ENCODE peak calls at places on chromosome 11, in seven cellular contexts. D is A549, G is ovary, I is gastrocnemius medialis, M is suprapubic skin, E is dorsolateral prefrontal cortex, P is Peyer's patch. F is an unnamed sample.

GRCh38 chr11:13366266-13367026 is 88.9 kb downstream of the BMAL1 start:
- DNase-seq in D (no peak), G (no peak), I (no peak), M (peak), E (peak), P (no peak), F (no peak)

GRCh38 chr11:16226245-16226644 is 130.1 kb downstream of the SOX6 start:
- DNase-seq in D (peak), G (peak), I (peak), M (no peak), E (no peak), P (no peak), F (no peak)

GRCh38 chr11:66845876-66846212 is 2.6 kb downstream of the RCE1 start:
- DNase-seq in D (no peak), G (peak), I (no peak), M (peak), E (no peak), P (no peak), F (no peak)

GRCh38 chr11:103079833-103080232 is 12.1 kb downstream of the DCUN1D5 start:
- DNase-seq in D (no peak), G (no peak), I (no peak), M (no peak), E (no peak), P (no peak), F (no peak)

GRCh38 chr11:62726156-62727006 is 876 bp downstream of the HNRNPUL2 start:
- DNase-seq in D (no peak), G (no peak), I (no peak), M (no peak), E (no peak), P (no peak), F (no peak)

GRCh38 chr11:86990079-86990478 is 34.9 kb upstream of the FZD4 start:
- DNase-seq in D (no peak), G (no peak), I (no peak), M (no peak), E (no peak), P (no peak), F (no peak)

GRCh38 chr11:131909426-131910200 is 539.2 kb downstream of the NTM start:
- DNase-seq in D (no peak), G (no peak), I (no peak), M (no peak), E (no peak), P (no peak), F (no peak)

GRCh38 chr11:10906521-10906920 is 48.7 kb upstream of the ZBED5 start:
- DNase-seq in D (peak), G (no peak), I (no peak), M (no peak), E (no peak), P (no peak), F (no peak)

GRCh38 chr11:19769820-19770219 is 57.2 kb downstream of the NAV2 start:
- DNase-seq in D (no peak), G (no peak), I (no peak), M (no peak), E (no peak), P (no peak), F (no peak)

GRCh38 chr11:108115495-108116140 is 5.7 kb upstream of the ACAT1 start:
- DNase-seq in D (peak), G (peak), I (peak), M (peak), E (peak), P (peak), F (peak)

GRCh38 chr11:108125126-108125525 is 3.8 kb downstream of the ACAT1 start:
- DNase-seq in D (no peak), G (no peak), I (no peak), M (no peak), E (no peak), P (no peak), F (no peak)

GRCh38 chr11:108117746-108118371 is 3.5 kb upstream of the ACAT1 start:
- DNase-seq in D (peak), G (no peak), I (no peak), M (no peak), E (no peak), P (no peak), F (no peak)

GRCh38 chr11:108122166-108122628 is 830 bp downstream of the ACAT1 start:
- DNase-seq in D (peak), G (no peak), I (peak), M (peak), E (no peak), P (no peak), F (no peak)

GRCh38 chr11:108121274-108122155 is at the start of gene ACAT1:
- DNase-seq in D (peak), G (peak), I (peak), M (peak), E (peak), P (peak), F (peak)
- TF ChIP-seq CTCF in D (no peak), G (peak), I (peak), M (peak), E (peak), P (peak), F (peak)

GRCh38 chr11:73152086-73152853 is 10.2 kb upstream of the FCHSD2 start:
- DNase-seq in D (no peak), G (no peak), I (no peak), M (no peak), E (no peak), P (peak), F (no peak)
- H3K27ac ChIP-seq in D (no peak), G (no peak), I (peak), M (no peak), E (no peak), P (peak), F (no peak)

GRCh38 chr11:438101-438844 is 3.5 kb downstream of the ANO9 start:
- DNase-seq in D (no peak), G (no peak), I (no peak), M (no peak), E (no peak), P (no peak), F (no peak)
- TF ChIP-seq CTCF in D (no peak), G (no peak), I (no peak), M (no peak), E (no peak), P (no peak), F (no peak)

DNA sequence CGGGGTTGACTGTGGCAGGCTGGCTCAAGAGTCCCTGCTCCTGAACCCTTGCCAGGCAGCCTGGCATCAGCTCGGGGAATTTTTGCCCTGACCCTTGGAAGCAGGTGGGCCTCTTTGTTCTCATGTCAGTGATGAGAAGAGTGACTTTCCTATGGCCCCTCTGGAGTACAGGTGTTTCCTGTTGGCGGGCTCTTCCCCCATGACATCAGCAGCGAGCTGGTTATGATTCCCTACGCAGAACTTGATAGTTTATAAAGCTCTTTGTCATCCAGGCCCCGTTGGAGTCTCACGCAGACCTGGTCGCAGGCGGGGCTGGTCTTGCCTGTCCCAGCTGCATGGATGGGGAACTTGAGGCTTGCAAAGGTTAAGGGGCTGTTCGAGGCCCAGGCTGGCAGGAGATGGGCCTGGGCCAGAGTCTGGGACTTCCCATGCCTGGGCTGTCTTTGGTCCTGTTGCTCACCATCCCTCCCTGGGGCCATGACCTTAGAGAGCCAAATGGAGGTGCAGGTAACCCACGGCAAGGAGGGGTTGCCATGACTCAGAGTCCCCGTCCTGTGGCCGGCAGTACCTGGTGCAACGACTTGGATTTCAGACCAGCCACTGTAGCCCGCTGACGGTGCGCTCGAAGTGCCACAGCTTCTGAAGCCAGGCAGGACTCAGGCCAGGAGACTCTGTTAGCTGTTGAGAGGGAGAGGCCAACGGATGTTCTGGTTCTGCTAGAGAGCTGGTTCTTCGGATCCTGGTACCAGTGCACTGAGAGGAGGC is 45.9 kb upstream of the PPP6R3 start:
- DNase-seq in D (no peak), G (peak), I (no peak), M (no peak), E (no peak), P (no peak), F (no peak)
- H3K27ac ChIP-seq in D (no peak), G (no peak), I (no peak), M (no peak), E (no peak), P (no peak), F (no peak)

GRCh38 chr11:76551400-76551799 is 106.6 kb downstream of the EMSY start:
- DNase-seq in D (no peak), G (no peak), I (no peak), M (no peak), E (no peak), P (no peak), F (no peak)
- TF ChIP-seq CTCF in D (peak), G (no peak), I (no peak), M (no peak), E (peak), P (peak), F (peak)

DNA sequence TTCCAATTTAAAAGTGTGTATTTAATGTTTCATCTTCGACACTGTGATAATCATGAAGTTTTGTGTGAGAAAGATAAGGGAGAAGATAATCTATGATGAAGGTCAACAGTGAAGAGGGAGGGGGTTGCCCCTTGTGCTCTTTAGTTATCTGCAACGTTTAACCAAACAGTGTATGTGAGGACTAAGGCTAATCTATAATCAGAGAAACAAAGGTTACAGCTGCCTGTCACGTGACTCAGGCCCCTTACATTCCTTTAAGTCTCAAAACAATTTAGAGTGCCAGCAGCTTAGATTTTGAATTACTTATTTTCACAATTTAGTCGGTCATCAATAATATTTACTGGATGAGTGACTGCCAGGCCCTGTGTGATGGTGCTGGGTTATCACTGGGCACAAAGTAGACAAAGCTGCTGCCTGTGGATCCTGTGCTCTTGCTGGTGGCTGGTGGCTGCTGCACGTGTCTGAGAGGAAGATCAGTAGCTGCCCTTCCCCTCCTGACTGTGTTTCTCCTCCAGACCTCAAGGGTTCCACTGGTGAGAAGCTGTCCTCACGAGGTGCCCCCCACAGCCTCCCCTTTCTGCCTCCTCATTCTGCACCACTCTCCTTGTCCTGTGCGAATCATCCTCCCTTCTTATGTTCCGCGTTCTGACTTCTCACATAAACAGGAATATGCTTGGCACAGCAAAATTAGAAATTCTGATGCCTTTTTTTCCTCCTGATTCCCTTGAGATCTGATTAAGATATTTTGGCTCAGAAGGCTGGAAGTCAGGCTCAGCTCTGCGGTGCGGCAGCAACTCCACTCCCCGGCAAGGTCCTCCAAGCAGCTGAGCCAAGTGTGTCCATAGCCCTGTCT is 331.1 kb upstream of the B3GAT1 start:
- DNase-seq in D (no peak), G (no peak), I (no peak), M (no peak), E (no peak), P (no peak), F (no peak)
- H3K27ac ChIP-seq in D (no peak), G (no peak), I (no peak), M (no peak), E (no peak), P (no peak), F (no peak)

GRCh38 chr11:118068206-118068944 is 8.5 kb upstream of the TMPRSS4 start:
- DNase-seq in D (no peak), G (no peak), I (no peak), M (no peak), E (no peak), P (no peak), F (no peak)
- TF ChIP-seq CTCF in D (no peak), G (no peak), I (no peak), M (no peak), E (no peak), P (no peak), F (no peak)

GRCh38 chr11:68673991-68674390 is 10.4 kb upstream of the GAL start:
- DNase-seq in D (no peak), G (no peak), I (no peak), M (no peak), E (no peak), P (no peak), F (no peak)

GRCh38 chr11:68669301-68670090 is 14.8 kb upstream of the GAL start:
- DNase-seq in D (no peak), G (no peak), I (no peak), M (no peak), E (no peak), P (no peak), F (no peak)

GRCh38 chr11:68674461-68674860 is 9.9 kb upstream of the GAL start:
- DNase-seq in D (no peak), G (no peak), I (no peak), M (no peak), E (no peak), P (no peak), F (no peak)

GRCh38 chr11:68670208-68670992 is 13.9 kb upstream of the GAL start:
- DNase-seq in D (no peak), G (no peak), I (no peak), M (no peak), E (no peak), P (no peak), F (no peak)

DNA sequence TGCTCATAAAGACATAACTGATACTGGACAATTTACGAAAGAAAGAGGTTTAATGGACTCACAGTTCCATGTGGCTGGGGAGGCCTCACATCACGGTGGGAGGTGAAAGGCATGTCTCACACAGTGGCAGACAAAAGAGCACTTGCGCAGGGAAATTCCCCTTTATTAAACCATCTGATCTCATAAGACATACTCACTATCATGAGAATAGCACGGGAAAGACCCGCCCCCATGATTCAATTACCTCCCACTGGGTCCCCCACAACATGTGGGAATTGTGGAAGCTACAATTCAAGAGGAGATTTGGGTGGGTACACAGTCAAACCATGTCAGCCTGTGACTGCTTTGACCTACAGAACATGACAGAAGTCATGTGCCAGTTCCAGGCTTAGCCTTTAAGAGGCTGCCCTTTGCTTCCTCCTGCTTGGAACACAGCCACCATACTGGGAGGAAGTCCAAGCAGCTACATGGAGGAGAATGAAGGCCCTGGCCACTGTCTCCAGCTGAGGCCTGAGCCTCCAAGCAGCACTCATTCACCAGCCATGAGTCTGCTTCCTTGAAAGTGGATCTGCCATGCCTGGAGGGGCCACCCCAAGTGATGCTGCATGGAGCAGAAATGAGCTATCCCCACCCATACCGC is 10.9 kb upstream of the GAL start:
- DNase-seq in D (no peak), G (no peak), I (no peak), M (no peak), E (no peak), P (no peak), F (no peak)
- H3K27ac ChIP-seq in D (no peak), G (no peak), I (no peak), M (no peak), E (no peak), P (no peak), F (no peak)

DNA sequence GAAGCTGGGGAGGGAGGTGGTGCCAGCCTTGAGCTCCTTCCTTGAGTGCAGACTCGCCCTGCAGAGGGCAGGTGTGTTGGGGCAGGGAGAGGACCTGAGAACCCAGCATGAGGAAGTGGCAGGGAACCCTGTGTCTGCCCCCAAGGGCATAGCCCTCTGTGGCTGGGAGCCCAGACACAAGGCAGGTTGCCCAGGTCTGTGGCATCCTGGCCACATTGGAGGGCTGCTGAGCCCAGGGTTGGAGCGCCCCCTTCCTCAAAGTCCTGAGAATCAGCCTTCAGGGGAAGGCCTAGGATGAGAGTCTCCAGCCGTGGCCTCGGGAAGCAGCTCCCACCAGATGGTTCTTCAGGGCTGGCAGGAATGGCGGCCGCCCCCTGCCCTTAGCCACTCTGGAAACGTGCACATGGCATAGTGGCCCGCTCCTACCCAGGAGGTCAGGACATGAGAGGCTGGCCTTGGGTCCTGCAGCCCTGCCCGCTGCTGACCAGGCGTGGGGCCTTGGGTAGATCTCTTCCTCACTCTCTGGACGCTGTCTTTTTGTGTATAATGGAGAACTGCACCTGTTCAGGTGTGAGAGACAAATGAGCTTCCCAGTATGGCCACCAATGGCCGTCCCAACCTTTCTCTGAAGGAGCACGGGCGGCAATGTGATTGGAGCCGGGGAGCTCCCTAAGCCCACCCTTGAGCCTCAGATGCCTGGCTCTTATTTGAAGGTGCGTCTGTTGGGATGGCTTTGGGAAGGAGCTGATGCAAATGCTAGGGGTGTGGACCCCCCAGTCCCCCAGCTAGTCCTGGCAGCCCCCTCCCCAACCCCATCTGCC is 4.5 kb upstream of the CDC42BPG start:
- DNase-seq in D (no peak), G (no peak), I (no peak), M (no peak), E (no peak), P (peak), F (no peak)
- TF ChIP-seq CTCF in D (peak), G (no peak), I (no peak), M (no peak), E (no peak), P (peak), F (no peak)

GRCh38 chr11:3879216-3879966 is 23.9 kb downstream of the STIM1 start:
- DNase-seq in D (no peak), G (no peak), I (no peak), M (no peak), E (no peak), P (no peak), F (no peak)
- H3K27ac ChIP-seq in D (peak), G (no peak), I (peak), M (no peak), E (no peak), P (peak), F (peak)

F was measured in thoracic aorta.